ENCODE peak calls at places on chromosomes 4 and X, in six cellular contexts. A, T, X, Y, G and W are unnamed samples.

GRCh38 chrX:11244641-11245040 is 48.6 kb upstream of the AMELX start:
- DNase-seq in A (no peak), T (peak), X (no peak), Y (peak), G (no peak), W (peak)

GRCh38 chr4:62531731-62532130 is 1331.6 kb downstream of the ADGRL3 start:
- DNase-seq in A (no peak), T (no peak), X (no peak), Y (no peak), G (no peak), W (no peak)

GRCh38 chr4:2927016-2927695 is 36.0 kb downstream of the NOP14 start:
- DNase-seq in A (no peak), T (no peak), X (no peak), Y (no peak), G (no peak), W (no peak)

GRCh38 chrX:118356154-118356701 is 10.3 kb downstream of the WDR44 start:
- DNase-seq in A (no peak), T (no peak), X (no peak), Y (peak), G (no peak), W (no peak)

GRCh38 chr4:7423801-7424552 is 10.8 kb downstream of the PSAPL1 start:
- DNase-seq in A (no peak), T (peak), X (no peak), Y (no peak), G (no peak), W (no peak)

GRCh38 chrX:109840585-109840984 is 107.5 kb upstream of the ACSL4 start:
- DNase-seq in A (peak), T (peak), X (no peak), Y (peak), G (peak), W (peak)

GRCh38 chrX:148774276-148774675 is 273.9 kb downstream of the AFF2 start:
- DNase-seq in A (no peak), T (no peak), X (no peak), Y (peak), G (no peak), W (no peak)

GRCh38 chrX:13220916-13221315 is 98.9 kb downstream of the ATXN3L start:
- DNase-seq in A (no peak), T (no peak), X (no peak), Y (peak), G (no peak), W (peak)

GRCh38 chr4:174120446-174121142 is 162.9 kb downstream of the FBXO8 start:
- DNase-seq in A (peak), T (peak), X (no peak), Y (peak), G (peak), W (peak)

GRCh38 chrX:106612403-106612789 is 618 bp downstream of the RADX start:
- DNase-seq in A (no peak), T (no peak), X (no peak), Y (no peak), G (no peak), W (no peak)

GRCh38 chrX:14963447-14964236 is 90.4 kb downstream of the MOSPD2 start:
- DNase-seq in A (no peak), T (no peak), X (no peak), Y (peak), G (no peak), W (peak)

GRCh38 chr4:82480786-82481317 is 50.5 kb downstream of the ENOPH1 start:
- DNase-seq in A (no peak), T (no peak), X (peak), Y (no peak), G (no peak), W (no peak)

GRCh38 chr4:115781528-115782146 is 668.2 kb upstream of the NDST4 start:
- DNase-seq in A (peak), T (no peak), X (no peak), Y (no peak), G (no peak), W (no peak)

GRCh38 chr4:120769227-120769626 is 153.3 kb downstream of the PRDM5 start:
- DNase-seq in A (no peak), T (no peak), X (no peak), Y (peak), G (no peak), W (peak)

GRCh38 chr4:110165382-110166285 is 32.8 kb downstream of the ELOVL6 start:
- DNase-seq in A (no peak), T (no peak), X (peak), Y (peak), G (peak), W (peak)

GRCh38 chrX:74535211-74535621 is 79.2 kb downstream of the RLIM start:
- DNase-seq in A (peak), T (no peak), X (no peak), Y (peak), G (peak), W (peak)

GRCh38 chr4:139084425-139085093 is 69.0 kb downstream of the NOCT start:
- DNase-seq in A (no peak), T (no peak), X (no peak), Y (peak), G (no peak), W (no peak)

GRCh38 chr4:103498161-103499070 is 221.4 kb downstream of the TACR3 start:
- DNase-seq in A (no peak), T (no peak), X (no peak), Y (peak), G (no peak), W (peak)

GRCh38 chr4:176910646-176911045 is 117.9 kb upstream of the VEGFC start:
- DNase-seq in A (no peak), T (no peak), X (no peak), Y (no peak), G (no peak), W (no peak)

GRCh38 chr4:117400039-117400835 is 314.9 kb upstream of the TRAM1L1 start:
- DNase-seq in A (no peak), T (no peak), X (no peak), Y (peak), G (no peak), W (peak)

GRCh38 chr4:139916041-139916440 is 237.9 kb downstream of the MAML3 start:
- DNase-seq in A (no peak), T (no peak), X (no peak), Y (peak), G (no peak), W (no peak)

GRCh38 chr4:1644906-1645657 is 39.0 kb downstream of the FAM53A start:
- DNase-seq in A (no peak), T (no peak), X (no peak), Y (peak), G (no peak), W (peak)

GRCh38 chr4:15003891-15004700 is 1.8 kb downstream of the CPEB2 start:
- DNase-seq in A (peak), T (no peak), X (peak), Y (no peak), G (peak), W (no peak)
- TF ChIP-seq CTCF in A (no peak), T (no peak), X (no peak), Y (no peak), G (no peak), W (no peak)

GRCh38 chrX:101488796-101489195 is 3.5 kb downstream of the ARMCX4 start:
- DNase-seq in A (no peak), T (no peak), X (no peak), Y (no peak), G (no peak), W (no peak)

GRCh38 chrX:101482296-101482695 is 3.0 kb upstream of the ARMCX4 start:
- DNase-seq in A (no peak), T (no peak), X (no peak), Y (peak), G (no peak), W (no peak)

GRCh38 chrX:101483705-101484104 is 1.6 kb upstream of the ARMCX4 start:
- DNase-seq in A (no peak), T (no peak), X (no peak), Y (no peak), G (no peak), W (no peak)

GRCh38 chrX:101485212-101486064 is at the start of gene ARMCX4:
- DNase-seq in A (no peak), T (no peak), X (no peak), Y (peak), G (no peak), W (peak)
- H3K4me3 ChIP-seq in A (no peak), T (peak), X (peak), Y (peak), G (peak), W (peak)

GRCh38 chr4:41693629-41694028 is 54.9 kb downstream of the PHOX2B start:
- DNase-seq in A (no peak), T (no peak), X (no peak), Y (peak), G (no peak), W (peak)
- TF ChIP-seq CTCF in A (no peak), T (no peak), X (no peak), Y (peak), G (no peak), W (peak)

DNA sequence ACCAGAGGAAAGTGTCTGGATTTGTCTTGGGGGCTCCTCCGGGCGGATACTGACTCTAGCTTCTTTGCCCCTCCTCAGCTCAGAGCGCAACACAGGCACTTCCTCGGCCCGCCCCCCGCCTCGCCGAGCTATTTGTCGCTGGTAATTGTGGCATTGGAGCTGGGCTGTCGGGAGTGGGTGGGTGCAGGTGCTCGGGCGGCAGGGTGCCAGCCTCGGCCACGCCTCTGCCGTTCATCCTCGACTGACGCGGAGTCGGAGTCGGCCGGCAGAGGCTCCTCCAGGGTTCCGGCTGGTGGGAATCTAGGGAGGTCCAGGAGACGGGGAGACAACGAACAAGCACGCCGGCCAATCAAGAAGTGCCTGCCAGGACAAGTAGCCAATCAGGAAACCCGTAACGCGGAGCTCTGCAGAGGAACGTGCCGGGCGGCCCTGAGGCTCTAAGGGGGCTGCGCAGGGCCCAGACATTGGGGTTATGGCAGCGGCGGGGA is 3.9 kb upstream of the SYN1 start:
- DNase-seq in A (peak), T (no peak), X (peak), Y (peak), G (peak), W (peak)
- H3K4me3 ChIP-seq in A (no peak), T (peak), X (peak), Y (peak), G (peak), W (peak)

GRCh38 chrX:43349363-43349762 is 306.7 kb upstream of the MAOA start:
- DNase-seq in A (peak), T (no peak), X (peak), Y (peak), G (peak), W (no peak)
- TF ChIP-seq CTCF in A (peak), T (no peak), X (peak), Y (peak), G (peak), W (peak)